ENCODE peak calls at places on chromosomes 7 and 10, in six cellular contexts. H is GM13977, Y is A549, V is mammary epithelial cell, M is GM10248, O is prostate gland. Z is an unnamed sample.
A peak's percentile ranks its signal among the peaks of the same experiment; 100 is the strongest.

GRCh38 chr10:3758491-3758970 is 26.5 kb downstream of the KLF6 start:
- DNase-seq in O (no peak), V (no peak), M (no peak), Y (no peak), H (no peak), Z (no peak)

GRCh38 chr10:74093530-74094164 is 57.0 kb downstream of the AP3M1 start:
- DNase-seq in M (no peak), V (no peak), H (no peak), Y (no peak), O (no peak), Z (no peak)

GRCh38 chr10:121519901-121520500 is 78.2 kb downstream of the FGFR2 start:
- DNase-seq in O (no peak), M (no peak), H (no peak), Y (no peak), V (no peak), Z (no peak)

GRCh38 chr7:128791121-128791967 is 424 bp upstream of the CCDC136 start:
- DNase-seq in M (peak; percentile 92), Y (peak; percentile 70), H (peak; percentile 94), V (peak; percentile 54), O (peak; percentile 60), Z (peak; percentile 94)

GRCh38 chr10:76257816-76258215 is 826.4 kb downstream of the LRMDA start:
- DNase-seq in O (no peak), Y (no peak), H (no peak), M (no peak), V (peak; percentile 80), Z (no peak)

GRCh38 chr10:12539350-12540164 is 190.2 kb downstream of the CAMK1D start:
- DNase-seq in H (no peak), V (no peak), M (no peak), O (no peak), Y (no peak), Z (no peak)

GRCh38 chr7:1329966-1330915 is 97.6 kb downstream of the UNCX start:
- DNase-seq in M (no peak), Y (no peak), O (no peak), H (no peak), V (no peak), Z (no peak)

GRCh38 chr7:139830779-139831498 is 1.9 kb downstream of the TBXAS1 start:
- DNase-seq in O (no peak), Y (no peak), V (no peak), M (no peak), H (peak; percentile 15), Z (no peak)

GRCh38 chr7:5428470-5429252 is 5.0 kb upstream of the TNRC18 start:
- DNase-seq in H (no peak), Y (no peak), M (no peak), O (no peak), V (peak; percentile 73), Z (no peak)

GRCh38 chr7:31056775-31057346 is 4.8 kb downstream of the ADCYAP1R1 start:
- DNase-seq in Y (no peak), O (no peak), M (no peak), V (no peak), H (no peak), Z (no peak)

GRCh38 chr10:79127151-79127961 is 58.6 kb downstream of the ZMIZ1 start:
- DNase-seq in V (peak; percentile 35), M (no peak), Y (peak; percentile 98), H (no peak), O (peak; percentile 37), Z (no peak)
- TF ChIP-seq CTCF in V (no peak), M (no peak), Y (peak; percentile 19), H (no peak), O (no peak), Z (no peak)

DNA sequence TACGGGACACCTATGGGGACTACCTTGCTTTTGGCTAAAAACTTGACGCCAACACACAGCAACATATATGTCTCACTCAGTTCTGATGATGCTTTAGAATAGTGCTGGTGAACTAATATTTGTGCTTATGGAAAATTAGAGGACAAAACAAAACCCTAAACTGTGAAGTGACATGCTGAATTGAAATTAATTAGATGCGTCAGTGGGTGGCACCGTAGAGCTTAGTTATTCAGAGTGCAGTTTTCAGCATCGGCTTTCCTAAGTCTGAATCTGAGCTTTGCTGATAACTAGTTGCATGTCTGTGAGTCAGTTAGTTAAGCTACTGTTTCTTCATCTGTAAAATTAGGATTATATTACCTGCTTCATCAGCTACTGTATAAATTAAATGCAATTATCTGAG is 245.0 kb upstream of the SORCS1 start:
- DNase-seq in O (no peak), V (peak; percentile 14), H (no peak), M (no peak), Y (no peak), Z (no peak)
- TF ChIP-seq CTCF in O (no peak), V (peak; percentile 56), H (peak; percentile 69), M (peak; percentile 63), Y (no peak), Z (peak; percentile 18)

DNA sequence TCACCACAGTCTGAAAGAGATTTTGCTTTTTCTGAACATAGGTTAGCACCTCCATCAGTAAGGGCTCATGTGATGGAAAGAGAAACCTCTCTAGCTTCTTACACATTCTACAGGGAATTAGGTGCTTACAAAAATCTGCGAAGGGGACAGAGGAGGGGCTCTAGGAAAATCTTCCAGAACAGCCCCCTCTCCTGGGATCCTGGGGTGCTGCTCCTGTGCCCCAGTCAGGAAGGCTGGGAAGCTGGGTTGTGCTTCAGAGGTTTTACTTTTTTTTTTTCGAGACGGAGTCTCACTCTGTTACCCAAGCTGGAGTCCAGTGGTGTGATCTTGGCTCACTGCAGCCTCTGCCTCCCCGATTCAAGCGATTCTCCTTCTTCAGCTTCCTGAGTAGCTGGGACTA is 7.5 kb upstream of the FAM171A1 start:
- DNase-seq in H (no peak), M (no peak), V (no peak), O (no peak), Y (no peak), Z (no peak)
- TF ChIP-seq CTCF in H (no peak), M (no peak), V (no peak), O (no peak), Y (no peak), Z (no peak)

GRCh38 chr7:46854958-46855473 is 726.9 kb downstream of the TNS3 start:
- DNase-seq in H (no peak), V (peak; percentile 12), Y (no peak), O (no peak), M (no peak), Z (no peak)
- TF ChIP-seq CTCF in H (no peak), V (no peak), Y (peak; percentile 20), O (no peak), M (no peak), Z (no peak)

GRCh38 chr7:39582536-39582935 is 16.3 kb downstream of the YAE1 start:
- DNase-seq in O (no peak), M (no peak), V (no peak), H (no peak), Y (no peak), Z (no peak)

GRCh38 chr7:39588401-39588800 is 22.2 kb downstream of the YAE1 start:
- DNase-seq in V (no peak), M (no peak), H (no peak), Y (no peak), O (no peak), Z (no peak)

GRCh38 chr7:39580150-39580874 is 14.1 kb downstream of the YAE1 start:
- DNase-seq in V (peak; percentile 76), H (peak; percentile 88), O (peak; percentile 83), Y (peak; percentile 80), M (peak; percentile 82), Z (peak; percentile 82)

GRCh38 chr7:39587393-39587792 is 21.2 kb downstream of the YAE1 start:
- DNase-seq in M (no peak), H (no peak), O (no peak), Y (no peak), V (peak; percentile 55), Z (no peak)

GRCh38 chr7:39583539-39583938 is 17.3 kb downstream of the YAE1 start:
- DNase-seq in Y (no peak), H (no peak), V (no peak), O (no peak), M (no peak), Z (no peak)
- TF ChIP-seq CTCF in Y (no peak), H (no peak), V (no peak), O (no peak), M (no peak), Z (no peak)

DNA sequence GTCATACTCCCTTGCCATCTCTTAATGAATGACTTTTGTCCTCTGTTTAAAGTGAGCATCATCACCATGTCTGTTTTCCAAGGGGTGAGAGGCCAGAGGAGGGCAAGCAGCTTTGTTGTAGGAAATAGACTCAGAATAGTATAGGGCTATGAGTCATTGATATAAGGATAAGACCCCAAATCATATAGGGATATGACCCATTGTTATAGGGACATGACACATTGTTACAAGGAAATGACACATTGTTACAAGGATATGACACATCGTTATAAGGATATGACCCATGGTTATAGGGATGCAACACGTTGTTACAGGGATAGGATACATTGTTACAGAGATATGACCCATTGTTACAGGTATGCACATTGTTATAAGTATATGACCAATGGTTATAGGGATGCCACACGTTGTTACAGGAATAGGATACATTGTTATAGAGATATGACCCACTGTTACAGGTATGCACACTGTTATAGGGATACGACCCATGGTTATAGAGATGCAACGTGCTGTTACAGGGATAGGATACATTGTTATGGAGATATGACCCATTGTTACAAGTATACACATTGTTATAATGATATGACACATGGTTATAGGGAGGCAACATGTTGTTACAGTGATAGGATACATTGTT is 311.1 kb upstream of the ADARB2 start:
- DNase-seq in Y (no peak), O (no peak), V (peak; percentile 39), M (no peak), H (no peak), Z (no peak)
- TF ChIP-seq CTCF in Y (no peak), O (no peak), V (no peak), M (no peak), H (no peak), Z (no peak)

Z was measured in GM13976.